ENCODE peak calls at places on chromosomes 7 and 10, in six cellular contexts. J, R, L, A, P and X are unnamed samples.

GRCh38 chr7:4841836-4842235 is 20.0 kb downstream of the PAPOLB start:
- DNase-seq in J (no peak), R (no peak), L (no peak), A (no peak), P (no peak), X (no peak)

GRCh38 chr7:129069021-129069420 is 14.1 kb upstream of the TNPO3 start:
- DNase-seq in J (no peak), R (no peak), L (no peak), A (no peak), P (no peak), X (no peak)

GRCh38 chr7:28774529-28775057 is 183.5 kb downstream of the TRIL start:
- DNase-seq in J (no peak), R (no peak), L (no peak), A (no peak), P (no peak), X (no peak)

GRCh38 chr10:35006836-35007235 is 83.3 kb downstream of the CUL2 start:
- DNase-seq in J (no peak), R (peak), L (no peak), A (no peak), P (no peak), X (no peak)

GRCh38 chr10:34024708-34025425 is 690.4 kb upstream of the NRP1 start:
- DNase-seq in J (no peak), R (peak), L (peak), A (peak), P (no peak), X (peak)

GRCh38 chr7:114082934-114083647 is 164.3 kb upstream of the PPP1R3A start:
- DNase-seq in J (peak), R (peak), L (peak), A (peak), P (peak), X (no peak)

GRCh38 chr10:70131560-70131937 is 1.1 kb downstream of the AIFM2 start:
- DNase-seq in J (no peak), R (no peak), L (no peak), A (no peak), P (peak), X (no peak)

GRCh38 chr7:117666019-117666418 is 186.2 kb downstream of the CFTR start:
- DNase-seq in J (no peak), R (peak), L (no peak), A (no peak), P (no peak), X (no peak)

GRCh38 chr7:74134117-74134539 is 40.0 kb upstream of the EIF4H start:
- DNase-seq in J (no peak), R (no peak), L (no peak), A (no peak), P (no peak), X (peak)

GRCh38 chr10:128373831-128374230 is 247.6 kb upstream of the MKI67 start:
- DNase-seq in J (no peak), R (no peak), L (no peak), A (no peak), P (no peak), X (no peak)

GRCh38 chr10:70551491-70551890 is 51.0 kb downstream of the PRF1 start:
- DNase-seq in J (no peak), R (no peak), L (no peak), A (no peak), P (no peak), X (no peak)

GRCh38 chr7:139855498-139856270 is 26.6 kb downstream of the TBXAS1 start:
- DNase-seq in J (no peak), R (no peak), L (peak), A (peak), P (no peak), X (no peak)

GRCh38 chr7:96636342-96636865 is 73.2 kb downstream of the SEM1 start:
- DNase-seq in J (no peak), R (no peak), L (no peak), A (no peak), P (no peak), X (no peak)

GRCh38 chr7:36135700-36136099 is 17.4 kb upstream of the EEPD1 start:
- DNase-seq in J (no peak), R (no peak), L (no peak), A (no peak), P (no peak), X (no peak)

GRCh38 chr7:27771111-27771510 is 31.1 kb downstream of the TAX1BP1 start:
- DNase-seq in J (no peak), R (no peak), L (no peak), A (no peak), P (no peak), X (no peak)

GRCh38 chr10:96626795-96627194 is 40.0 kb upstream of the TM9SF3 start:
- DNase-seq in J (no peak), R (no peak), L (no peak), A (no peak), P (no peak), X (no peak)

GRCh38 chr7:43904533-43905208 is 1.7 kb downstream of the URGCP start:
- DNase-seq in J (no peak), R (peak), L (no peak), A (no peak), P (no peak), X (no peak)

GRCh38 chr7:93921607-93922446 is at the start of gene GNG11:
- DNase-seq in J (peak), R (peak), L (peak), A (peak), P (peak), X (peak)

GRCh38 chr7:50450691-50451051 is 521 bp upstream of the FIGNL1 start:
- DNase-seq in J (peak), R (no peak), L (peak), A (peak), P (no peak), X (peak)

GRCh38 chr10:22158426-22158825 is 59.4 kb downstream of the EBLN1 start:
- DNase-seq in J (no peak), R (no peak), L (no peak), A (no peak), P (no peak), X (no peak)

GRCh38 chr10:133254421-133255120 is 16.9 kb downstream of the VENTX start:
- DNase-seq in J (no peak), R (no peak), L (no peak), A (no peak), P (no peak), X (no peak)

GRCh38 chr7:41029072-41029492 is 673.8 kb downstream of the INHBA start:
- DNase-seq in J (no peak), R (peak), L (no peak), A (no peak), P (no peak), X (peak)

GRCh38 chr7:52287698-52288097 is 747.7 kb upstream of the POM121L12 start:
- DNase-seq in J (no peak), R (no peak), L (no peak), A (no peak), P (no peak), X (no peak)

GRCh38 chr7:151459726-151460473 is 20.0 kb upstream of the CRYGN start:
- DNase-seq in J (peak), R (peak), L (peak), A (peak), P (peak), X (peak)
- TF ChIP-seq CTCF in J (peak), R (peak), L (no peak), A (no peak), P (peak), X (no peak)

GRCh38 chr7:110130669-110131068 is 960.3 kb upstream of the LRRN3 start:
- DNase-seq in J (no peak), R (peak), L (no peak), A (no peak), P (no peak), X (no peak)
- TF ChIP-seq CTCF in J (no peak), R (no peak), L (no peak), A (no peak), P (no peak), X (no peak)

DNA sequence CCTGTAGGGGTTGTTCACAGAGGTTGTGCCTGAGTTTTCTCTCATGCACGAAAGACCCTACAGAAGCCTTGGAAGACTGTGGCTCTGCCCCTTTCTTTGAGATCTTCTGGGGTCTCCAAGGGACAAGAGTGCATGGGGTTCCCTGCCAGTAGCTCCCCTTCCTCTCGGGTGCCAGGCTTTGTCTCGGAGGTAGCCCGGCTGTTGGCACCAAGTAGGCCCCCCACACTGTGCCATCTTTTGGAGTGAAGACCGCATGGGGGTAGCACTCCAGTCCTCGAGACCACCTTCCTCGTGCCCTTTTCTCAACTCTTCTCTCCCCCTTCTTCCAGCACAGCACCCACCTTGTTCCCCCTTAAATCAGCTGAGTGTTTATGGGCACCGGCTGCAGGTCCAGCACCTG is 41.6 kb downstream of the OAT start:
- DNase-seq in J (no peak), R (no peak), L (no peak), A (no peak), P (peak), X (no peak)
- TF ChIP-seq CTCF in J (no peak), R (no peak), L (no peak), A (no peak), P (no peak), X (no peak)

DNA sequence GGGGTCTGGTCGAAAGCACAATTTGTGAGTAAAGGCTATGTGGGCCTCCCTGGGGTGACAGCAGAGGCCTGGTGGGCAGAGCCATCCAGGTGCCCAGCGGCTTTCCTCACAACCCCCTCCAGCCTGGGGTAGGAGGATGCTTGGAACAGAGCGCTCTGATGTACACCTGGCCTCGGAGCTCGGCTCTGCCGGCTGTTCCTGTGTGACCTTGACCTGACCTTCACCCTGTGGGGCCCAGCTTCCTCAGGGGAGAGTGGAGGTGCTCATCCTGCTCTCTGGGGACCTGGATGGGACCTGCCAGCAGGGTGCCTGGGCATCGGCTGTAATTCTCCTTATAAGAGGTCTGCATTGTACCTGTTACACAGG is 28.9 kb downstream of the RET start:
- DNase-seq in J (no peak), R (no peak), L (no peak), A (no peak), P (no peak), X (no peak)
- TF ChIP-seq CTCF in J (peak), R (no peak), L (no peak), A (no peak), P (peak), X (peak)

GRCh38 chr7:22361320-22361719 is 4.4 kb upstream of the RAPGEF5 start:
- DNase-seq in J (no peak), R (no peak), L (no peak), A (no peak), P (no peak), X (no peak)

GRCh38 chr7:22361795-22362194 is 4.8 kb upstream of the RAPGEF5 start:
- DNase-seq in J (no peak), R (peak), L (peak), A (no peak), P (no peak), X (peak)

GRCh38 chr7:22359156-22359697 is 2.3 kb upstream of the RAPGEF5 start:
- DNase-seq in J (no peak), R (no peak), L (no peak), A (no peak), P (no peak), X (no peak)

GRCh38 chr7:22364023-22364422 is 7.1 kb upstream of the RAPGEF5 start:
- DNase-seq in J (no peak), R (no peak), L (no peak), A (no peak), P (no peak), X (no peak)

DNA sequence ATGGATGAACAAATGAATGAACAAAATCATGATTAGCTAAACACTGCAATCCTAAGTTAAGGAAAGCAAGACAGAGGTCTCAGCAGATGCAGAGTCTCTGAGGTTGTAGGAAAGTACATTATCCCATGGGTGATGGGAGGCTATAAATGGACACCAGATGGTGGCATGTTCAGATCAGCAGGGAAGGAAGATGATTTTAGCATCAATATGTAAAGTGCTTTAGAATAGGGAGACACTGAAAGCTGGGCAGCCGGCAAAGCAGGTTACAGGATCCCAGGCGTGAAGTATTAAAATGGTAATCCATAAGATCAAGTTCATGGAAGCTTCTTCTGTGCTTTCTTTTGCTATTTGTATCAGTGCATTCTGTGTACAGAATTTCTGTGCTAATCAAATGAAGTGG is 8.0 kb upstream of the RAPGEF5 start:
- DNase-seq in J (no peak), R (no peak), L (no peak), A (no peak), P (no peak), X (no peak)
- TF ChIP-seq CTCF in J (no peak), R (no peak), L (no peak), A (no peak), P (no peak), X (no peak)

GRCh38 chr7:127594490-127594889 is 954 bp downstream of the FSCN3 start:
- DNase-seq in J (no peak), R (no peak), L (peak), A (no peak), P (no peak), X (no peak)

GRCh38 chr7:127600885-127601284 is 7.3 kb downstream of the FSCN3 start:
- DNase-seq in J (no peak), R (no peak), L (no peak), A (no peak), P (no peak), X (no peak)

GRCh38 chr7:127592550-127592949 is 986 bp upstream of the FSCN3 start:
- DNase-seq in J (no peak), R (no peak), L (no peak), A (no peak), P (no peak), X (no peak)

DNA sequence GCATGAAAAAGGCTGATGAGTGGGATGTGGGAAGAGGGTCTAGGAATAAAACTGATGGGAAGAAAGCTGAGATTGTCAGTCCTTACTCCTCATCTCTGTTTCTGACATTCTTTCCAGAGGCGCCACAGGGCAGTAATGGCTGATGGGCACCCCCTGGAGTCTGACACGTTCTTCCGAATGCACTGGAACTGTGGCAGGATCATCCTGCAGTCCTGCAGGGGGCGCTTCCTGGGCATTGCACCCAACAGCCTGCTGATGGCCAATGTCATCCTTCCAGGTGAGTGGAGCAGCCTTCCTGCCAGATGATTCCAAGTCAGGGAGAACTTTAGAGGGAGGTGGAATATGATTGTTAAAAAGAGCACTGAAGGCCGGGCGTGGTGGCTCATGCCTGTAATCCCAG is 4.8 kb downstream of the FSCN3 start:
- DNase-seq in J (no peak), R (no peak), L (no peak), A (peak), P (no peak), X (peak)
- TF ChIP-seq CTCF in J (no peak), R (peak), L (no peak), A (peak), P (no peak), X (no peak)

GRCh38 chr10:114821915-114822770 is 563 bp downstream of the FHIP2A start:
- DNase-seq in J (peak), R (peak), L (peak), A (peak), P (peak), X (peak)
- TF ChIP-seq CTCF in J (peak), R (no peak), L (no peak), A (no peak), P (peak), X (no peak)

DNA sequence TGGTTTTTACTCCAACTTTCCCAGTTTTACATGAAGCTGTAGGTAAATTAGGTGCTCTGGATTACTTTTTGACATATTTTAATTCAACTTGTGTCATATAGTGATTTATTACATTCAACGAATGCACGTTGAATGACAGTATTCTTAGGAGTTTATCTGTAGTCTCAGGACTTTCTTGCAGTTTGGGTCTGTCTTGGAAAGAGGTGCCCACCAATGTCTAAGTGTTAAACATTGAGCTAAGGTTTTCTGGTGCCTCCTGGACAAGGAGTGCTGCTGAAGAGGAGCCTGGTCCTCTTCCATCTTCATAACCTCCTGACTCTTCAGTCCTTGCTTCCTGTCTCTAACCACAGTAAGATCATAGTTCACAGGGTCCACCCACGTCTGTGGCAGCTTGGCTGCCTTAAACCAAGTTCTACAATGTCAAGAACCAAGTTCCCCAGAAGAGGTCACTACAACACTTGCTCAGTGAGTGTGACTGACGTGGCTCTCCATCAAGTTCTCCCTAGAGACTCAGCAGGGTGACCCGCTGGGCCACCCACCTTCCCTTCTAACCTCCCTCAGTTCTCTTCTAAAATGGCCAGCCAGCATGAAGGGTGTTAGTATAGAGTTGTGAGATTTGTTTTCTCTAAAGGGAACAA is 6.1 kb downstream of the NPY start:
- DNase-seq in J (no peak), R (peak), L (no peak), A (peak), P (no peak), X (peak)
- TF ChIP-seq CTCF in J (peak), R (no peak), L (peak), A (peak), P (no peak), X (peak)

GRCh38 chr7:151232272-151233110 is at the start of gene CHPF2:
- DNase-seq in J (peak), R (peak), L (peak), A (peak), P (peak), X (peak)
- TF ChIP-seq CTCF in J (no peak), R (no peak), L (no peak), A (no peak), P (no peak), X (no peak)